ENCODE peak calls at places on chromosomes 12 and 14, in six cellular contexts. G, W, E, Q, B and K are unnamed samples.

GRCh38 chr14:38255673-38256357 is at the start of gene CLEC14A:
- DNase-seq in G (no peak), W (no peak), E (no peak), Q (no peak), B (peak; percentile 77), K (no peak)

GRCh38 chr12:132513070-132513398 is 23.1 kb downstream of the FBRSL1 start:
- DNase-seq in G (no peak), W (no peak), E (no peak), Q (no peak), B (no peak), K (no peak)

GRCh38 chr12:69701821-69702220 is 2.7 kb upstream of the BEST3 start:
- DNase-seq in G (no peak), W (no peak), E (no peak), Q (no peak), B (no peak), K (no peak)

GRCh38 chr12:53115112-53115890 is 12.0 kb downstream of the SOAT2 start:
- DNase-seq in G (no peak), W (no peak), E (peak; percentile 85), Q (no peak), B (peak; percentile 90), K (no peak)

GRCh38 chr14:53613404-53614253 is 343.0 kb downstream of the BMP4 start:
- DNase-seq in G (peak; percentile 39), W (peak; percentile 100), E (no peak), Q (peak; percentile 98), B (no peak), K (peak; percentile 37)

GRCh38 chr12:118900954-118901353 is 80.4 kb upstream of the SRRM4 start:
- DNase-seq in G (no peak), W (no peak), E (no peak), Q (no peak), B (no peak), K (no peak)

GRCh38 chr14:33954016-33954598 is 3.2 kb upstream of the EGLN3 start:
- DNase-seq in G (no peak), W (no peak), E (no peak), Q (no peak), B (no peak), K (no peak)

GRCh38 chr12:3491938-3492867 is 1.2 kb downstream of the PRMT8 start:
- DNase-seq in G (peak; percentile 67), W (peak; percentile 2), E (peak; percentile 71), Q (no peak), B (peak; percentile 86), K (peak; percentile 79)

GRCh38 chr12:48810817-48811453 is 7.4 kb upstream of the CACNB3 start:
- DNase-seq in G (no peak), W (peak; percentile 34), E (no peak), Q (no peak), B (no peak), K (no peak)

GRCh38 chr14:56098021-56098420 is 20.2 kb upstream of the PELI2 start:
- DNase-seq in G (no peak), W (no peak), E (no peak), Q (no peak), B (no peak), K (no peak)

GRCh38 chr12:64389154-64389553 is 1.4 kb downstream of the C12orf56 start:
- DNase-seq in G (no peak), W (no peak), E (no peak), Q (no peak), B (no peak), K (no peak)

GRCh38 chr14:30874120-30874998 is at the start of gene COCH:
- DNase-seq in G (peak; percentile 66), W (peak; percentile 71), E (peak; percentile 81), Q (no peak), B (peak; percentile 79), K (peak; percentile 53)

GRCh38 chr12:1858456-1858855 is 38.1 kb downstream of the LRTM2 start:
- DNase-seq in G (no peak), W (no peak), E (no peak), Q (no peak), B (no peak), K (no peak)

GRCh38 chr12:108577458-108577857 is 15.1 kb downstream of the ISCU start:
- DNase-seq in G (no peak), W (no peak), E (no peak), Q (no peak), B (no peak), K (no peak)

GRCh38 chr14:71675126-71675901 is 256.9 kb upstream of the RGS6 start:
- DNase-seq in G (no peak), W (no peak), E (no peak), Q (no peak), B (peak; percentile 65), K (no peak)

GRCh38 chr14:73795466-73795865 is 56.2 kb upstream of the PTGR2 start:
- DNase-seq in G (no peak), W (no peak), E (no peak), Q (no peak), B (no peak), K (no peak)

GRCh38 chr14:104226421-104227385 is 88.3 kb downstream of the KIF26A start:
- DNase-seq in G (no peak), W (no peak), E (no peak), Q (no peak), B (peak; percentile 44), K (no peak)

GRCh38 chr14:104223101-104223809 is 84.9 kb downstream of the KIF26A start:
- DNase-seq in G (no peak), W (no peak), E (peak; percentile 60), Q (no peak), B (peak; percentile 47), K (no peak)

GRCh38 chr14:104223810-104224515 is 85.6 kb downstream of the KIF26A start:
- DNase-seq in G (no peak), W (no peak), E (no peak), Q (no peak), B (peak; percentile 42), K (no peak)

GRCh38 chr14:104222396-104223036 is 84.1 kb downstream of the KIF26A start:
- DNase-seq in G (no peak), W (no peak), E (no peak), Q (no peak), B (no peak), K (no peak)

GRCh38 chr14:104224516-104225281 is 86.3 kb downstream of the KIF26A start:
- DNase-seq in G (peak; percentile 49), W (no peak), E (peak; percentile 52), Q (no peak), B (peak; percentile 88), K (peak; percentile 62)
- TF ChIP-seq TAF1 in G (no peak), W (no peak), E (no peak), Q (no peak), B (no peak), K (no peak)

GRCh38 chr12:6613776-6614512 is 6.8 kb upstream of the CHD4 start:
- DNase-seq in G (peak; percentile 60), W (peak; percentile 97), E (peak; percentile 82), Q (no peak), B (peak; percentile 86), K (no peak)
- TF ChIP-seq POLR2AphosphoS5 in G (no peak), W (no peak), E (no peak), Q (no peak), B (no peak), K (no peak)

GRCh38 chr14:72686832-72687231 is 207.1 kb downstream of the DPF3 start:
- DNase-seq in G (no peak), W (no peak), E (no peak), Q (no peak), B (no peak), K (no peak)
- TF ChIP-seq POLR2A in G (no peak), W (no peak), E (no peak), Q (no peak), B (no peak), K (no peak)

GRCh38 chr12:42059127-42059526 is 85.5 kb downstream of the GXYLT1 start:
- DNase-seq in G (no peak), W (no peak), E (no peak), Q (no peak), B (no peak), K (no peak)

GRCh38 chr12:42056130-42056529 is 88.5 kb downstream of the GXYLT1 start:
- DNase-seq in G (no peak), W (no peak), E (no peak), Q (peak; percentile 20), B (no peak), K (no peak)
- TF ChIP-seq TAF1 in G (no peak), W (no peak), E (no peak), Q (no peak), B (no peak), K (no peak)